ENCODE peak calls at places on chromosome 5, in six cellular contexts. One of them, this sample, is unnamed.

GRCh38 chr5:156481741-156482140 is 154.8 kb downstream of the SGCD start:
- DNase-seq in cardiac muscle cell: no peak
- DNase-seq in fibroblast of pulmonary artery: no peak
- DNase-seq in heart left ventricle: no peak
- DNase-seq in fibroblast of mammary gland: peak; percentile 18
- DNase-seq in nephron progenitor cell: no peak
- DNase-seq in this sample: no peak

GRCh38 chr5:2464141-2464540 is 287.3 kb downstream of the IRX2 start:
- DNase-seq in cardiac muscle cell: no peak
- DNase-seq in fibroblast of pulmonary artery: no peak
- DNase-seq in heart left ventricle: no peak
- DNase-seq in fibroblast of mammary gland: no peak
- DNase-seq in nephron progenitor cell: no peak
- DNase-seq in this sample: peak; percentile 80

GRCh38 chr5:11013793-11014192 is 252.8 kb upstream of the DAP start:
- DNase-seq in cardiac muscle cell: no peak
- DNase-seq in fibroblast of pulmonary artery: no peak
- DNase-seq in heart left ventricle: no peak
- DNase-seq in fibroblast of mammary gland: no peak
- DNase-seq in nephron progenitor cell: no peak
- DNase-seq in this sample: no peak

GRCh38 chr5:142696379-142696778 is 10.5 kb upstream of the FGF1 start:
- DNase-seq in cardiac muscle cell: no peak
- DNase-seq in fibroblast of pulmonary artery: no peak
- DNase-seq in heart left ventricle: no peak
- DNase-seq in fibroblast of mammary gland: no peak
- DNase-seq in nephron progenitor cell: no peak
- DNase-seq in this sample: no peak

GRCh38 chr5:142970440-142970788 is 200.2 kb downstream of the ARHGAP26 start:
- DNase-seq in cardiac muscle cell: no peak
- DNase-seq in fibroblast of pulmonary artery: no peak
- DNase-seq in heart left ventricle: no peak
- DNase-seq in fibroblast of mammary gland: no peak
- DNase-seq in nephron progenitor cell: no peak
- DNase-seq in this sample: no peak

GRCh38 chr5:93307557-93307956 is 273.5 kb downstream of the NR2F1-AS1 start:
- DNase-seq in cardiac muscle cell: peak; percentile 55
- DNase-seq in fibroblast of pulmonary artery: peak; percentile 65
- DNase-seq in heart left ventricle: no peak
- DNase-seq in fibroblast of mammary gland: peak; percentile 85
- DNase-seq in nephron progenitor cell: no peak
- DNase-seq in this sample: no peak

GRCh38 chr5:168472329-168472728 is 13.9 kb upstream of the RARS1 start:
- DNase-seq in cardiac muscle cell: peak; percentile 96
- DNase-seq in fibroblast of pulmonary artery: peak; percentile 93
- DNase-seq in heart left ventricle: no peak
- DNase-seq in fibroblast of mammary gland: peak; percentile 96
- DNase-seq in nephron progenitor cell: no peak
- DNase-seq in this sample: no peak

GRCh38 chr5:142838845-142839244 is 68.7 kb downstream of the ARHGAP26 start:
- DNase-seq in cardiac muscle cell: no peak
- DNase-seq in fibroblast of pulmonary artery: no peak
- DNase-seq in heart left ventricle: no peak
- DNase-seq in fibroblast of mammary gland: no peak
- DNase-seq in nephron progenitor cell: no peak
- DNase-seq in this sample: no peak

GRCh38 chr5:123036391-123037103 is at the start of gene PPIC:
- DNase-seq in cardiac muscle cell: peak; percentile 88
- DNase-seq in fibroblast of pulmonary artery: peak; percentile 82
- DNase-seq in heart left ventricle: peak; percentile 94
- DNase-seq in fibroblast of mammary gland: peak; percentile 77
- DNase-seq in nephron progenitor cell: peak; percentile 89
- DNase-seq in this sample: no peak

GRCh38 chr5:43627028-43627427 is 24.0 kb downstream of the NNT start:
- DNase-seq in cardiac muscle cell: peak; percentile 77
- DNase-seq in fibroblast of pulmonary artery: peak; percentile 78
- DNase-seq in heart left ventricle: peak; percentile 65
- DNase-seq in fibroblast of mammary gland: peak; percentile 85
- DNase-seq in nephron progenitor cell: peak; percentile 26
- DNase-seq in this sample: no peak
- TF ChIP-seq CTCF in cardiac muscle cell: peak; percentile 76
- TF ChIP-seq CTCF in fibroblast of pulmonary artery: peak; percentile 84
- TF ChIP-seq CTCF in heart left ventricle: peak; percentile 54
- TF ChIP-seq CTCF in fibroblast of mammary gland: peak; percentile 92
- TF ChIP-seq CTCF in nephron progenitor cell: peak; percentile 38
- TF ChIP-seq CTCF in this sample: no peak

DNA sequence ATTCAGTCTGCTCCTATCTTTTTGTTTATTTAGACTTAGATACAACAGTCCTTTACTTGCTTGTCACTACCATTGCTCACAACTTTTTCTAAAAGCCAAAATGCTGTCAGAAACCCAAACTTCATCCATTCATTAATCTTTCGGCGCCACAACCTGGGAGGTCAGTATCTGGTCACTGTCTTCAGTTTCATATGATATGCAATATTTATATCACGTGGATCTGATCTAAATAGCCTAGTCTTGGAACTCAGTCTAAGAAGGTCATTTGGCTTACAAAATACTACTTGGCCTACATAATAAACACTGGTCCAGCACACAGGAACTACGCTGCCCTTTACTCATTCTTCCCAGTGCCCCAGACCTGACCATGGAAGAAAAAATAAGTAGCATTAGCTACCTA is 159.3 kb upstream of the TARS1 start:
- DNase-seq in cardiac muscle cell: no peak
- DNase-seq in fibroblast of pulmonary artery: peak; percentile 16
- DNase-seq in heart left ventricle: no peak
- DNase-seq in fibroblast of mammary gland: peak; percentile 36
- DNase-seq in nephron progenitor cell: no peak
- DNase-seq in this sample: no peak
- TF ChIP-seq CTCF in cardiac muscle cell: no peak
- TF ChIP-seq CTCF in fibroblast of pulmonary artery: no peak
- TF ChIP-seq CTCF in heart left ventricle: no peak
- TF ChIP-seq CTCF in fibroblast of mammary gland: no peak
- TF ChIP-seq CTCF in nephron progenitor cell: no peak
- TF ChIP-seq CTCF in this sample: no peak

DNA sequence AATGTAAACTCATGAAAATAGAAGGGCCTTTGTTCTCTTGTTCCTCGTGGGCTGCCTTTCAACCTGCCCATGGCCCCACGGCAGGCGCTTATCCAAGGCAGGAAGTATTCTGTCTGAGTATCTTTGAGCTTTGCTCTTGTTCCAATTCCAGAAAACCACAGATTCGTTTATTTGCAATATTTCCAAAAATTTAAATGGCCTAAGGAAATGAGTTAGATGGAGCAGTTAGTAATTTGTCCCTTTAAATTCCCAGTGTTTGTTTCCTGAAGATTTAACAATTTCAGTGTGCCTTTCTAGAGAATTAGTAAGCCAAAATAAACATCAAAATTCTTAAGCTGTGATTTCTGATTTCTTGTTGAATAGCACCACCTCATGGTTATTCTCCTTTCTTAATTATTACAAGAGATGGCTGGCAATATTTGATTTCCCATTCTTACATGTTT is 299.4 kb upstream of the RASA1 start:
- DNase-seq in cardiac muscle cell: peak; percentile 88
- DNase-seq in fibroblast of pulmonary artery: peak; percentile 85
- DNase-seq in heart left ventricle: peak; percentile 61
- DNase-seq in fibroblast of mammary gland: peak; percentile 73
- DNase-seq in nephron progenitor cell: no peak
- DNase-seq in this sample: no peak
- TF ChIP-seq CTCF in cardiac muscle cell: peak; percentile 42
- TF ChIP-seq CTCF in fibroblast of pulmonary artery: peak; percentile 31
- TF ChIP-seq CTCF in heart left ventricle: peak; percentile 62
- TF ChIP-seq CTCF in fibroblast of mammary gland: peak; percentile 42
- TF ChIP-seq CTCF in nephron progenitor cell: no peak
- TF ChIP-seq CTCF in this sample: no peak

GRCh38 chr5:151764801-151765200 is 6.4 kb upstream of the ATOX1 start:
- DNase-seq in cardiac muscle cell: no peak
- DNase-seq in fibroblast of pulmonary artery: no peak
- DNase-seq in heart left ventricle: no peak
- DNase-seq in fibroblast of mammary gland: no peak
- DNase-seq in nephron progenitor cell: no peak
- DNase-seq in this sample: no peak
- TF ChIP-seq CTCF in cardiac muscle cell: no peak
- TF ChIP-seq CTCF in fibroblast of pulmonary artery: no peak
- TF ChIP-seq CTCF in heart left ventricle: no peak
- TF ChIP-seq CTCF in fibroblast of mammary gland: no peak
- TF ChIP-seq CTCF in nephron progenitor cell: no peak
- TF ChIP-seq CTCF in this sample: no peak